ENCODE peak calls at places on chromosome 14, in eight cellular contexts. C, G, Q, T, U, X, H and O are unnamed samples.

GRCh38 chr14:32588448-32589320 is 259.6 kb downstream of the AKAP6 start:
- DNase-seq in C (no peak), G (no peak), Q (peak), T (peak), U (no peak), X (peak), H (peak), O (peak)

GRCh38 chr14:74511966-74512365 is 18.4 kb downstream of the ISCA2 start:
- DNase-seq in C (no peak), G (no peak), Q (no peak), T (no peak), U (no peak), X (no peak), H (no peak), O (no peak)

GRCh38 chr14:98227000-98227726 is 1044.8 kb downstream of the BCL11B start:
- DNase-seq in C (no peak), G (no peak), Q (no peak), T (no peak), U (no peak), X (peak), H (no peak), O (no peak)

GRCh38 chr14:96117101-96117897 is 78.1 kb downstream of the C14orf132 start:
- DNase-seq in C (no peak), G (no peak), Q (peak), T (no peak), U (no peak), X (peak), H (peak), O (peak)

GRCh38 chr14:38420045-38420444 is 164.2 kb upstream of the CLEC14A start:
- DNase-seq in C (no peak), G (no peak), Q (no peak), T (no peak), U (no peak), X (no peak), H (no peak), O (no peak)

GRCh38 chr14:94540031-94540794 is 21.0 kb upstream of the SERPINA4 start:
- DNase-seq in C (no peak), G (no peak), Q (no peak), T (no peak), U (no peak), X (no peak), H (peak), O (no peak)

GRCh38 chr14:60301685-60302084 is 52.7 kb downstream of the PPM1A start:
- DNase-seq in C (no peak), G (no peak), Q (no peak), T (no peak), U (no peak), X (no peak), H (no peak), O (no peak)

GRCh38 chr14:61126083-61126962 is 145.3 kb downstream of the SLC38A6 start:
- DNase-seq in C (no peak), G (peak), Q (no peak), T (no peak), U (no peak), X (no peak), H (no peak), O (no peak)

GRCh38 chr14:91149462-91149861 is 35.6 kb downstream of the DGLUCY start:
- DNase-seq in C (no peak), G (peak), Q (peak), T (peak), U (no peak), X (no peak), H (peak), O (peak)